ENCODE peak calls at places on chromosomes 5 and 9, in ten cellular contexts. U, M, A, R, V, G, D, P, N and I are unnamed samples.

GRCh38 chr9:122453677-122454135 is 24.0 kb downstream of the OR1J1 start:
- DNase-seq in V (peak), P (no peak), U (no peak), M (no peak), A (no peak), R (no peak), G (no peak), D (no peak), N (no peak), I (no peak)

GRCh38 chr5:93677344-93678021 is 63.9 kb downstream of the POU5F2 start:
- DNase-seq in U (peak), V (peak), D (no peak), P (no peak), N (peak), R (peak), M (peak), G (no peak), A (no peak), I (peak)

GRCh38 chr9:33778700-33779351 is 16.5 kb upstream of the PRSS3 start:
- DNase-seq in V (peak), N (peak), R (peak), A (peak), D (no peak), P (peak), U (no peak), G (peak), M (no peak), I (no peak)

GRCh38 chr5:3584724-3585531 is 10.7 kb upstream of the IRX1 start:
- DNase-seq in D (no peak), M (no peak), R (no peak), G (no peak), V (no peak), A (no peak), U (no peak), N (no peak), P (no peak), I (no peak)

GRCh38 chr5:107469485-107469884 is 201.3 kb downstream of the EFNA5 start:
- DNase-seq in N (peak), R (no peak), P (peak), U (no peak), A (no peak), D (no peak), G (peak), V (no peak), M (peak), I (peak)

GRCh38 chr5:69519285-69519684 is 26.7 kb downstream of the OCLN start:
- DNase-seq in A (no peak), N (no peak), D (no peak), P (no peak), U (no peak), M (no peak), G (no peak), V (no peak), R (no peak), I (no peak)

GRCh38 chr9:136995370-136995769 is 998 bp downstream of the CLIC3 start:
- DNase-seq in P (no peak), R (no peak), G (no peak), A (no peak), N (no peak), U (no peak), M (no peak), D (no peak), V (no peak), I (no peak)

GRCh38 chr5:68159251-68159951 is 56.2 kb upstream of the PIK3R1 start:
- DNase-seq in N (no peak), M (no peak), R (no peak), V (no peak), U (no peak), A (no peak), D (no peak), G (no peak), P (no peak), I (no peak)

GRCh38 chr5:103218164-103218563 is 40.4 kb upstream of the MACIR start:
- DNase-seq in V (no peak), M (peak), D (no peak), U (no peak), P (no peak), N (no peak), R (no peak), A (no peak), G (no peak), I (peak)

GRCh38 chr9:92600742-92601261 is 65.0 kb upstream of the ECM2 start:
- DNase-seq in U (no peak), D (peak), V (no peak), P (no peak), A (no peak), M (peak), G (no peak), N (no peak), R (no peak), I (no peak)

GRCh38 chr9:135050072-135050990 is 37.1 kb upstream of the OLFM1 start:
- DNase-seq in R (no peak), A (peak), M (no peak), V (no peak), G (no peak), N (peak), U (no peak), D (peak), P (no peak), I (no peak)

GRCh38 chr5:137751869-137752491 is 2.2 kb downstream of the HNRNPA0 start:
- DNase-seq in M (no peak), R (peak), N (peak), P (peak), A (no peak), U (no peak), V (peak), G (no peak), D (no peak), I (no peak)

GRCh38 chr9:112925058-112925641 is 34.5 kb upstream of the SLC46A2 start:
- DNase-seq in G (no peak), V (peak), R (peak), P (peak), N (peak), U (no peak), D (no peak), A (no peak), M (no peak), I (no peak)

GRCh38 chr9:19660019-19660418 is 128.8 kb downstream of the SLC24A2 start:
- DNase-seq in A (no peak), N (no peak), D (no peak), R (no peak), U (no peak), P (no peak), M (no peak), V (no peak), G (no peak), I (no peak)

GRCh38 chr5:173452098-173452497 is 123.9 kb upstream of the STC2 start:
- DNase-seq in V (no peak), R (no peak), U (no peak), M (no peak), P (no peak), A (no peak), N (no peak), D (no peak), G (peak), I (no peak)

GRCh38 chr5:172731286-172732073 is 39.5 kb downstream of the DUSP1 start:
- DNase-seq in G (no peak), N (no peak), A (no peak), D (no peak), R (no peak), U (peak), P (peak), V (no peak), M (no peak), I (no peak)

GRCh38 chr5:104189031-104189430 is 626.4 kb upstream of the NUDT12 start:
- DNase-seq in P (no peak), A (no peak), G (no peak), R (no peak), D (no peak), U (no peak), M (peak), N (no peak), V (no peak), I (no peak)

GRCh38 chr9:22238809-22239684 is 207.6 kb upstream of the DMRTA1 start:
- DNase-seq in U (no peak), P (peak), M (no peak), R (no peak), A (no peak), V (peak), G (no peak), D (no peak), N (no peak), I (no peak)

GRCh38 chr9:89523948-89524347 is 26.0 kb upstream of the SEMA4D start:
- DNase-seq in U (no peak), D (no peak), G (no peak), V (no peak), R (no peak), P (no peak), A (peak), N (no peak), M (no peak), I (no peak)

GRCh38 chr9:33076031-33076359 is 479 bp downstream of the SMU1 start:
- DNase-seq in G (no peak), V (peak), M (no peak), N (no peak), R (no peak), P (no peak), U (no peak), D (no peak), A (no peak), I (no peak)

GRCh38 chr5:125834438-125835147 is 588.6 kb upstream of the GRAMD2B start:
- DNase-seq in M (no peak), P (no peak), N (no peak), U (no peak), V (peak), G (no peak), A (no peak), R (no peak), D (no peak), I (no peak)

GRCh38 chr9:76414656-76415055 is 20.4 kb upstream of the RFK start:
- DNase-seq in P (no peak), A (no peak), V (no peak), G (no peak), D (no peak), U (no peak), M (no peak), R (no peak), N (no peak), I (no peak)

GRCh38 chr5:54545796-54546195 is 28.2 kb downstream of the SNX18 start:
- DNase-seq in G (no peak), N (no peak), V (no peak), D (no peak), R (no peak), A (no peak), P (no peak), M (no peak), U (no peak), I (no peak)
- H3K4me3 ChIP-seq in G (no peak), N (no peak), V (no peak), D (no peak), R (no peak), A (no peak), P (no peak), M (no peak), U (no peak), I (no peak)

GRCh38 chr9:15529566-15530324 is 19.0 kb upstream of the PSIP1 start:
- DNase-seq in G (no peak), V (no peak), N (no peak), U (no peak), M (no peak), R (no peak), D (no peak), A (no peak), P (no peak), I (no peak)

GRCh38 chr9:15525958-15526357 is 15.2 kb upstream of the PSIP1 start:
- DNase-seq in U (no peak), N (no peak), A (no peak), D (no peak), G (no peak), R (no peak), V (no peak), P (no peak), M (no peak), I (no peak)

GRCh38 chr9:15531380-15531779 is 20.6 kb upstream of the PSIP1 start:
- DNase-seq in D (no peak), N (no peak), U (no peak), P (no peak), G (no peak), V (no peak), R (no peak), M (no peak), A (no peak), I (no peak)
- TF ChIP-seq CTCF in D (no peak), N (no peak), U (no peak), P (no peak), G (no peak), V (no peak), R (no peak), M (no peak), A (no peak), I (no peak)

GRCh38 chr5:108749130-108749861 is 1.6 kb downstream of the FER start:
- DNase-seq in R (no peak), V (peak), M (peak), A (no peak), N (peak), U (peak), P (peak), D (no peak), G (no peak), I (no peak)
- H3K4me3 ChIP-seq in R (peak), V (peak), M (peak), A (peak), N (peak), U (peak), P (peak), D (peak), G (peak), I (peak)

DNA sequence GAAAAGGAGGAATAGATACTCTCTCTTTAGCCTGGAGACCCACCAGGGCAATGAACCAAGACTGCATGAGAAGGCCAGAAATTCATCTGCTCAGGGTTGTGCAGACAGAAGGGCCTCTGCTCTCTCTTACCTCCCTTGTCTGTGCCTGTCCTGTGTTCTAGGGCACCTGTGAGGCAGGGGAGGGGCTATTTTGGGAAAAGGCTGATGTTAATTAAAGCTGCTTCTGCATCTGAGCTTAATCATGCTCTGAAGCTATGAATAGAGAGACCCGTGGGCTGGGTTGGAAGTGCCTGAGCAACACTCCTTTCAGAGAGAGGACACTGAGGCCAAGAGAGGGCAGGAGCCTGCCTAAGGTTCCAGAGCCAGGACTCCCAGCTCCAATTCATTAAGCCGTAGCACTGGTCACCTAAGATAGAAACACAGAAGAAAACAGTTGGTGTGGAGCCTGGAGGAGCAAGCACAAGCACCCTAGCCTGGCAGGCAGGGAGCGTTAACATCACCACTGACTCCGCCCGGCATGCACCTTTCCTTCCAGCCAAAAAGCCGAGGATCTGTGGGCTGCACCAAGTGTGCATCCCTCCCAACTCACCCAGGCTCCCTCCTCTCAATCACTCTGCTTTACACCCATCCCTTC is 31.4 kb upstream of the STING1 start:
- DNase-seq in G (no peak), A (no peak), D (no peak), U (no peak), R (no peak), N (no peak), P (no peak), V (no peak), M (no peak), I (no peak)
- TF ChIP-seq CTCF in G (no peak), A (no peak), D (no peak), U (peak), R (no peak), N (no peak), P (no peak), V (no peak), M (no peak), I (no peak)

GRCh38 chr5:132425975-132426524 is 56.5 kb downstream of the SLC22A5 start:
- DNase-seq in V (no peak), R (no peak), A (no peak), P (no peak), G (no peak), D (no peak), N (no peak), U (no peak), M (no peak), I (no peak)
- H3K4me3 ChIP-seq in V (no peak), R (no peak), A (peak), P (no peak), G (peak), D (peak), N (no peak), U (no peak), M (peak), I (no peak)

GRCh38 chr5:117072439-117072838 is 497.8 kb upstream of the SEMA6A start:
- DNase-seq in P (no peak), N (no peak), V (peak), D (no peak), M (no peak), G (no peak), U (no peak), R (no peak), A (no peak), I (no peak)

GRCh38 chr5:117077142-117077541 is 502.5 kb upstream of the SEMA6A start:
- DNase-seq in V (peak), P (no peak), U (no peak), M (no peak), R (no peak), N (no peak), A (no peak), G (no peak), D (no peak), I (no peak)
- TF ChIP-seq CTCF in V (peak), P (peak), U (peak), M (peak), R (peak), N (peak), A (no peak), G (no peak), D (peak), I (peak)

GRCh38 chr5:62574599-62574998 is 4.0 kb upstream of the LRRC70 start:
- DNase-seq in N (no peak), U (no peak), M (no peak), G (no peak), R (no peak), P (no peak), D (no peak), V (no peak), A (no peak), I (no peak)
- H3K4me3 ChIP-seq in N (no peak), U (no peak), M (no peak), G (no peak), R (no peak), P (no peak), D (no peak), V (no peak), A (no peak), I (no peak)